ENCODE peak calls at places on chromosomes 12 and 14, in four cellular contexts. One of them, this sample, is unnamed.

GRCh38 chr12:10562306-10562933 is 51.0 kb downstream of the MAGOHB start:
- DNase-seq in mesendoderm: peak
- DNase-seq in H1: no peak
- DNase-seq in IMR-90: peak
- DNase-seq in this sample: no peak

GRCh38 chr12:85805654-85806053 is 30.6 kb downstream of the RASSF9 start:
- DNase-seq in mesendoderm: no peak
- DNase-seq in H1: no peak
- DNase-seq in IMR-90: no peak
- DNase-seq in this sample: no peak

GRCh38 chr14:68631058-68631690 is 161.7 kb downstream of the ZFP36L1 start:
- DNase-seq in mesendoderm: no peak
- DNase-seq in H1: peak
- DNase-seq in IMR-90: no peak
- DNase-seq in this sample: no peak

GRCh38 chr12:116365606-116366455 is 88.3 kb upstream of the MED13L start:
- DNase-seq in mesendoderm: no peak
- DNase-seq in H1: no peak
- DNase-seq in IMR-90: no peak
- DNase-seq in this sample: no peak

GRCh38 chr14:90281261-90281660 is 24.9 kb downstream of the PSMC1 start:
- DNase-seq in mesendoderm: no peak
- DNase-seq in H1: no peak
- DNase-seq in IMR-90: peak
- DNase-seq in this sample: no peak

GRCh38 chr12:93594766-93595165 is 22.3 kb downstream of the SOCS2 start:
- DNase-seq in mesendoderm: no peak
- DNase-seq in H1: no peak
- DNase-seq in IMR-90: no peak
- DNase-seq in this sample: no peak

GRCh38 chr14:22549981-22550670 is 38.9 kb downstream of the DAD1 start:
- DNase-seq in mesendoderm: no peak
- DNase-seq in H1: no peak
- DNase-seq in IMR-90: peak
- DNase-seq in this sample: no peak

GRCh38 chr12:120007272-120007671 is 18.2 kb downstream of the BICDL1 start:
- DNase-seq in mesendoderm: peak
- DNase-seq in H1: no peak
- DNase-seq in IMR-90: no peak
- DNase-seq in this sample: no peak

GRCh38 chr14:104688755-104689619 is at the start of gene INF2:
- DNase-seq in mesendoderm: peak
- DNase-seq in H1: peak
- DNase-seq in IMR-90: peak
- DNase-seq in this sample: peak

GRCh38 chr12:79983492-79983891 is 48.6 kb upstream of the PPP1R12A start:
- DNase-seq in mesendoderm: no peak
- DNase-seq in H1: no peak
- DNase-seq in IMR-90: peak
- DNase-seq in this sample: no peak

GRCh38 chr12:76927170-76927784 is 48.5 kb upstream of the CSRP2 start:
- DNase-seq in mesendoderm: peak
- DNase-seq in H1: peak
- DNase-seq in IMR-90: peak
- DNase-seq in this sample: peak

GRCh38 chr12:89454080-89454848 is 70.3 kb downstream of the GALNT4 start:
- DNase-seq in mesendoderm: peak
- DNase-seq in H1: no peak
- DNase-seq in IMR-90: no peak
- DNase-seq in this sample: peak

GRCh38 chr14:76541594-76542219 is 165.8 kb downstream of the ESRRB start:
- DNase-seq in mesendoderm: no peak
- DNase-seq in H1: no peak
- DNase-seq in IMR-90: no peak
- DNase-seq in this sample: no peak

GRCh38 chr14:37253905-37254304 is 56.2 kb downstream of the MIPOL1 start:
- DNase-seq in mesendoderm: no peak
- DNase-seq in H1: no peak
- DNase-seq in IMR-90: peak
- DNase-seq in this sample: no peak

GRCh38 chr14:33979613-33980276 is 28.9 kb upstream of the EGLN3 start:
- DNase-seq in mesendoderm: no peak
- DNase-seq in H1: no peak
- DNase-seq in IMR-90: no peak
- DNase-seq in this sample: no peak

GRCh38 chr12:91777268-91777997 is 368.2 kb downstream of the BTG1 start:
- DNase-seq in mesendoderm: no peak
- DNase-seq in H1: no peak
- DNase-seq in IMR-90: peak
- DNase-seq in this sample: no peak

GRCh38 chr12:107558816-107559382 is 126.7 kb upstream of the PWP1 start:
- DNase-seq in mesendoderm: no peak
- DNase-seq in H1: no peak
- DNase-seq in IMR-90: no peak
- DNase-seq in this sample: peak

GRCh38 chr12:132489078-132489601 is 811 bp upstream of the FBRSL1 start:
- DNase-seq in mesendoderm: no peak
- DNase-seq in H1: no peak
- DNase-seq in IMR-90: no peak
- DNase-seq in this sample: no peak

GRCh38 chr12:16155938-16156337 is 121.5 kb downstream of the SLC15A5 start:
- DNase-seq in mesendoderm: no peak
- DNase-seq in H1: no peak
- DNase-seq in IMR-90: no peak
- DNase-seq in this sample: no peak

GRCh38 chr14:58904771-58905170 is 267.0 kb downstream of the DACT1 start:
- DNase-seq in mesendoderm: no peak
- DNase-seq in H1: no peak
- DNase-seq in IMR-90: no peak
- DNase-seq in this sample: no peak

GRCh38 chr12:61823102-61823501 is 437.1 kb upstream of the USP15 start:
- DNase-seq in mesendoderm: no peak
- DNase-seq in H1: no peak
- DNase-seq in IMR-90: no peak
- DNase-seq in this sample: no peak

GRCh38 chr12:20314325-20314724 is 54.0 kb upstream of the PDE3A start:
- DNase-seq in mesendoderm: no peak
- DNase-seq in H1: no peak
- DNase-seq in IMR-90: peak
- DNase-seq in this sample: no peak

GRCh38 chr14:59347511-59347900 is 117.7 kb downstream of the GPR135 start:
- DNase-seq in mesendoderm: no peak
- DNase-seq in H1: no peak
- DNase-seq in IMR-90: no peak
- DNase-seq in this sample: no peak

GRCh38 chr12:52924764-52925716 is 20.2 kb upstream of the KRT8 start:
- DNase-seq in mesendoderm: peak
- DNase-seq in H1: no peak
- DNase-seq in IMR-90: peak
- DNase-seq in this sample: peak

GRCh38 chr12:52927964-52928363 is 21.0 kb upstream of the KRT18 start:
- DNase-seq in mesendoderm: no peak
- DNase-seq in H1: no peak
- DNase-seq in IMR-90: no peak
- DNase-seq in this sample: no peak

GRCh38 chr12:52925717-52926595 is 21.1 kb upstream of the KRT8 start:
- DNase-seq in mesendoderm: peak
- DNase-seq in H1: no peak
- DNase-seq in IMR-90: no peak
- DNase-seq in this sample: peak

GRCh38 chr12:52929538-52929937 is 19.4 kb upstream of the KRT18 start:
- DNase-seq in mesendoderm: peak
- DNase-seq in H1: no peak
- DNase-seq in IMR-90: no peak
- DNase-seq in this sample: no peak

DNA sequence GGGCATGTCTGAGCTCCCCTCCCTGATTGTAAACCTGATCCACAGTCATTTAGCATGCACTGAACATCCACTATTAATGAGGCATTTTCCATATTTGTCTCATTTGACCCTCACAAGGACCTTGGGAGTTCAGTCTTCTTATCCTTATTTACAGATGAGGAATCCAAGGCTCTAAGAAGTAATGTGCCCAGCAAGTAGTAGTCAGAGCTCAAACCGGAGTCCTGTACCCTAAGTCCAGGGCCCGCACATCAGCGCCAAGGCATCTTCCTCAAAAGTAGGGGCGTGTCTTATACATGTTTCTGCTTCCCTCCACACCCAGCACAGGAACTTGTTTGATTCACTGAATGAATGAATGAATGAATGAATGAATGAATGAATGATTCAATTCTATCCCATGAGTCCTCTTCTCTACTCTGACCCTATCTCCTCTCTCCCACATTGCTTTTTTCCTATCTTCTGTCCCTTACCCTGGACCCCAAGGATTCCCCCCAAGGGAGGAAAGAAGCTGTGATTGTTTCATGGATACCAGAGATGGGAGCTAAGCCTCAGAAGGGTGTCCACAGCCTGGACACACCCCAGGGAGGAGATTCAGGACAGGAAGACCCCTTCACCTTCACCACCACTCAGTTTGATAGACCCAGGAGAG is 21.8 kb upstream of the KRT8 start:
- DNase-seq in mesendoderm: no peak
- DNase-seq in H1: no peak
- DNase-seq in IMR-90: no peak
- DNase-seq in this sample: no peak
- H4K5ac ChIP-seq in mesendoderm: no peak
- H4K5ac ChIP-seq in H1: no peak
- H4K5ac ChIP-seq in IMR-90: peak
- H4K5ac ChIP-seq in this sample: no peak

DNA sequence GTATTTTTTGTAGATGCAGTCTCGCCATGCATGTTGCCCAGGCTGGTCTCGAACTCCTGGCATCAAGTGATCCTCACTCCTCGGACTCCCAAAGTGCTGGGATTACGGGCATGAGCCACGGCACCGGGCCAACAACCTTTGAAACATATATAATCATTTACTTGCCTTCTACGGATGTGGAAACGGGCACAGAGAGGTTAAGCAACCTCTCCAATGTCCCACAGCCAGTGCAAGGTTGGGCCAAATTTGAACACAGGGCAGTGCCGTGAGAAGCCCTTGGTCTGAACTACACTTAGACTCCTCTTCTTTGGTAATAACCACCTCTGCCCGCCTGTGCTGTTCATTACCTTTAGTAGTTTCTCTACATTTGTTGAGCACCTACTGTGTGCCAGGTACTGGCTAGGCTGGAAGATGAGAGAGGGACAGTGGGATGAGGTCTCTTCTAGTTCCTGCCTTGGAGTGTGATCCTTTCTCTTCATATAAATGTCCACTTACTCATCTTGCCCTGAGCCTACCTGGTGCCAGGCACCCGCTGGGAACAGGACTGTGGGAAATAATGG is 2.2 kb downstream of the DDX54 start:
- DNase-seq in mesendoderm: no peak
- DNase-seq in H1: no peak
- DNase-seq in IMR-90: no peak
- DNase-seq in this sample: no peak
- H3K9ac ChIP-seq in mesendoderm: no peak
- H3K9ac ChIP-seq in H1: no peak
- H3K9ac ChIP-seq in IMR-90: no peak
- H3K9ac ChIP-seq in this sample: no peak

DNA sequence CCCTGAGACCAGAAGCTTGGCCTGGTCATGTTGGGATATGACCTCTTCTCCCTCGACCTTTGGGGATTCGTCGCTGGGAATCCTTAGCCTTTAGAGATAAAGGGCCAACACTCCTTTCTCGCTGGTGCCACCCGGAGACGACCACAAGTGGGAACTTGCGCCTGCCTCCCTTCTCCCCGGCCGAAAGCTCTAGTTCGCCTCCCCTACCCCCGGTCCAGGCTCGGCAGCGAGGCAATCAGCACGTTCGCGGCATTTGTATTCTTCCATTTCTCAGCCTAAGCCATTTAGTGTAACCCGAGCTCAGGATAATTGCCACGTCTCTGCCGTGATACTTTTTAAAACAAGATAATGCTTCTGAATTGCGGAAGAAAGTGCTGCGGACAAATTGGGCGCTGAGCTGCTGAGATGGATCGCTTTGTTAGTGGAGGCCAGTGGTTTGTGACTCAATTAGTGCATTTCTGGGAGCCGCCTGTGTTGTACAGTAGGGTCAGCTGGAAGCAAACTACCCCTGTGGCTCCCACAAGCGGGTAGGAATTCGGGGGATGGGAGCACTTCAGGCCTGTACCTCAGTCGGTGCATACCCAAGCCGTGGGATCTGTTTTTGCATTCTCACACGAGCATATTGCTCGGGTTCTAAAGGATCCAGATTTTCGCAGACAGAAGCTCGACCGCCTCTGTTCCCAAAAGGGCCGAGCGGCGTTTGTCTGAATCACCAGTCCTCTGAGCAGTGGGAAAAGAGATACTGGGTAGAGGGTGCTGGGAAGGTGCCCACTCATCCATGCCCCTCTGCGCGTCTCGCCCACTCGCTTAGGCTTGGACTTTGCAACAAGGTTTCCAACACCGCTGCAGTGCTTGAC is 6.8 kb upstream of the SIX1 start:
- DNase-seq in mesendoderm: peak
- DNase-seq in H1: peak
- DNase-seq in IMR-90: peak
- DNase-seq in this sample: peak
- H4K5ac ChIP-seq in mesendoderm: no peak
- H4K5ac ChIP-seq in H1: no peak
- H4K5ac ChIP-seq in IMR-90: peak
- H4K5ac ChIP-seq in this sample: no peak

DNA sequence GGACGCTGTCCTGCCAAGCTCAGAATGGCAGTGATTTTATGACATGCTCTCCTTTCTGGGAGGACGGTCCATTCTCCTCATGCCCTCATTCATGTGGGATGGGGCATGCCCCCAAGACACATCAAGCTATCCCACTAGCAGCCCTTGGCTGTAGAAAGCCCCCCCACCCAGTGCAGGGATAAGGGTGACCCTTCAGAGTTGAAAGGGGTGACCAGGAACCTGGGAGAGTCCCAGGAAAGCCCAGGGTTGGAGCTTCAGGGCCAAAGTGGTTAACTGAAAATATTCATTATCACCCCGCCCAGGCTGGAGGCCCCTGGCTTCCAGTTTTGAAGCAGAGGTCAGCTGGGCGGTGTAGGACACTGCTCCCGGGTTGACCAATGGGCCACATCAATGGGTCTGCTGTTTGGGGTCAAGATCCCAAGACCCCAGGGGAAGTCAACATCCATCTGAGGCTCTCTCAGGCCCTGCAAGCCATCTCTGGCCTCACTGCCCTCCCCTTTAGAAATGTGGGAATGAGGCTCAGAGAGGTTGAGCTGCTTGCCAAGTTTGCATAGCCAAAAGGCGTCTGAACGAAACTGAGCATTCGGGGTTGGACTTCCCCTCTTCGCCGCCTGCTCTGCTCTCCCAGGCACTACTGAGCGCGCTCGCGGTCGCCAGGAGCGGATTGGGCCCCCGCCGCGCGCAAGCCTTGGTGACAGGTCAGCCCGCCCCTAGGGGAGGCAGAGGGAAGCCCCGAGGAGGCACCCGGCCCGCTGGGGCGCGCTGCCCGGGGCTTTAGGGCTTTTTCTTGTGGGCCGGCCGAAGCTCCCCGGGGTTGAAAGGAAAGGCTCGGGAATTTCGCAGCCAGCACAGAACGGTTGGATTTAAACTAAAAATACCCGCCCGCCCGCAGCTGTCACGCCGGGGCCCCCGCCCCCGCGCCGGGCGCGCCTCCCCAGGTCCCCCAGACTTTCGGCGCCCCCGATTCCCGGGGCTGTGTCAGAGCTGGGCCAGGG is 630 bp downstream of the SYNE3 start:
- DNase-seq in mesendoderm: peak
- DNase-seq in H1: peak
- DNase-seq in IMR-90: peak
- DNase-seq in this sample: peak
- H3K9ac ChIP-seq in mesendoderm: peak
- H3K9ac ChIP-seq in H1: no peak
- H3K9ac ChIP-seq in IMR-90: peak
- H3K9ac ChIP-seq in this sample: no peak